ENCODE peak calls at places on chromosomes 3 and 15, in four cellular contexts. One of them, this sample, is unnamed.

GRCh38 chr3:60674870-60675269 is 576.4 kb downstream of the FHIT start:
- DNase-seq in endothelial cell of umbilical vein: no peak
- DNase-seq in stomach: no peak
- DNase-seq in esophagus muscularis mucosa: no peak
- DNase-seq in this sample: no peak

GRCh38 chr3:57757642-57758297 is 1.7 kb downstream of the SLMAP start:
- DNase-seq in esophagus muscularis mucosa: no peak
- DNase-seq in endothelial cell of umbilical vein: peak
- DNase-seq in stomach: no peak
- DNase-seq in this sample: no peak

GRCh38 chr3:48738926-48739616 is 22.1 kb upstream of the IP6K2 start:
- DNase-seq in endothelial cell of umbilical vein: no peak
- DNase-seq in esophagus muscularis mucosa: no peak
- DNase-seq in stomach: no peak
- DNase-seq in this sample: no peak

GRCh38 chr3:161821591-161821990 is 325.0 kb downstream of the OTOL1 start:
- DNase-seq in stomach: no peak
- DNase-seq in esophagus muscularis mucosa: no peak
- DNase-seq in endothelial cell of umbilical vein: no peak
- DNase-seq in this sample: no peak

GRCh38 chr3:8113649-8114048 is 388.0 kb upstream of the LMCD1 start:
- DNase-seq in stomach: no peak
- DNase-seq in endothelial cell of umbilical vein: no peak
- DNase-seq in esophagus muscularis mucosa: no peak
- DNase-seq in this sample: no peak

GRCh38 chr3:88626426-88627120 is 476.8 kb downstream of the C3orf38 start:
- DNase-seq in endothelial cell of umbilical vein: no peak
- DNase-seq in esophagus muscularis mucosa: no peak
- DNase-seq in stomach: no peak
- DNase-seq in this sample: no peak

GRCh38 chr3:141280690-141281089 is 49.1 kb downstream of the PXYLP1 start:
- DNase-seq in stomach: no peak
- DNase-seq in esophagus muscularis mucosa: no peak
- DNase-seq in endothelial cell of umbilical vein: no peak
- DNase-seq in this sample: no peak

GRCh38 chr3:58585994-58586393 is 8.8 kb upstream of the FAM107A start:
- DNase-seq in stomach: no peak
- DNase-seq in esophagus muscularis mucosa: no peak
- DNase-seq in endothelial cell of umbilical vein: no peak
- DNase-seq in this sample: no peak

GRCh38 chr15:59170295-59170881 is 36.3 kb upstream of the LDHAL6B start:
- DNase-seq in stomach: peak
- DNase-seq in endothelial cell of umbilical vein: peak
- DNase-seq in esophagus muscularis mucosa: no peak
- DNase-seq in this sample: no peak

GRCh38 chr3:143265501-143266070 is 146.0 kb downstream of the CHST2 start:
- DNase-seq in esophagus muscularis mucosa: no peak
- DNase-seq in endothelial cell of umbilical vein: no peak
- DNase-seq in stomach: no peak
- DNase-seq in this sample: peak

GRCh38 chr3:194031867-194032635 is 103.9 kb upstream of the HES1 start:
- DNase-seq in esophagus muscularis mucosa: no peak
- DNase-seq in endothelial cell of umbilical vein: no peak
- DNase-seq in stomach: peak
- DNase-seq in this sample: no peak

GRCh38 chr15:34799149-34799824 is 3.9 kb upstream of the ACTC1 start:
- DNase-seq in stomach: peak
- DNase-seq in esophagus muscularis mucosa: no peak
- DNase-seq in endothelial cell of umbilical vein: no peak
- DNase-seq in this sample: no peak

GRCh38 chr3:49668861-49669260 is 5.3 kb upstream of the APEH start:
- DNase-seq in stomach: no peak
- DNase-seq in endothelial cell of umbilical vein: no peak
- DNase-seq in esophagus muscularis mucosa: no peak
- DNase-seq in this sample: no peak

GRCh38 chr15:38050529-38050928 is 116.1 kb downstream of the TMCO5A start:
- DNase-seq in stomach: no peak
- DNase-seq in esophagus muscularis mucosa: no peak
- DNase-seq in endothelial cell of umbilical vein: peak
- DNase-seq in this sample: no peak

GRCh38 chr3:46449755-46450552 is 14.8 kb downstream of the LTF start:
- DNase-seq in endothelial cell of umbilical vein: no peak
- DNase-seq in stomach: no peak
- DNase-seq in esophagus muscularis mucosa: no peak
- DNase-seq in this sample: no peak

GRCh38 chr3:45275006-45275704 is 49.1 kb upstream of the TMEM158 start:
- DNase-seq in endothelial cell of umbilical vein: no peak
- DNase-seq in stomach: no peak
- DNase-seq in esophagus muscularis mucosa: no peak
- DNase-seq in this sample: no peak

GRCh38 chr3:192566706-192567290 is 160.5 kb downstream of the FGF12 start:
- DNase-seq in endothelial cell of umbilical vein: peak
- DNase-seq in esophagus muscularis mucosa: no peak
- DNase-seq in stomach: peak
- DNase-seq in this sample: no peak

GRCh38 chr15:44580105-44580504 is 43.2 kb downstream of the EIF3J start:
- DNase-seq in esophagus muscularis mucosa: no peak
- DNase-seq in endothelial cell of umbilical vein: no peak
- DNase-seq in stomach: no peak
- DNase-seq in this sample: no peak

GRCh38 chr3:4828279-4829030 is 150.8 kb upstream of the BHLHE40 start:
- DNase-seq in esophagus muscularis mucosa: no peak
- DNase-seq in endothelial cell of umbilical vein: no peak
- DNase-seq in stomach: no peak
- DNase-seq in this sample: no peak

GRCh38 chr3:40464339-40465110 is 7.4 kb downstream of the RPL14 start:
- DNase-seq in endothelial cell of umbilical vein: no peak
- DNase-seq in esophagus muscularis mucosa: no peak
- DNase-seq in stomach: no peak
- DNase-seq in this sample: no peak

GRCh38 chr3:26623409-26624208 is 1.0 kb downstream of the LRRC3B start:
- DNase-seq in stomach: no peak
- DNase-seq in esophagus muscularis mucosa: no peak
- DNase-seq in endothelial cell of umbilical vein: no peak
- DNase-seq in this sample: no peak

GRCh38 chr15:70535071-70535954 is 228.0 kb downstream of the UACA start:
- DNase-seq in stomach: no peak
- DNase-seq in esophagus muscularis mucosa: no peak
- DNase-seq in endothelial cell of umbilical vein: no peak
- DNase-seq in this sample: no peak

GRCh38 chr15:68409736-68410370 is 22.1 kb downstream of the ITGA11 start:
- DNase-seq in stomach: peak
- DNase-seq in esophagus muscularis mucosa: peak
- DNase-seq in endothelial cell of umbilical vein: no peak
- DNase-seq in this sample: peak

GRCh38 chr15:35206060-35206675 is 121.1 kb upstream of the NANOGP8 start:
- DNase-seq in stomach: no peak
- DNase-seq in endothelial cell of umbilical vein: peak
- DNase-seq in esophagus muscularis mucosa: no peak
- DNase-seq in this sample: no peak

GRCh38 chr3:141444586-141445285 is 42.1 kb upstream of the RASA2 start:
- DNase-seq in endothelial cell of umbilical vein: no peak
- DNase-seq in esophagus muscularis mucosa: no peak
- DNase-seq in stomach: no peak
- DNase-seq in this sample: no peak

GRCh38 chr15:78105541-78106241 is 13.3 kb downstream of the SH2D7 start:
- DNase-seq in endothelial cell of umbilical vein: peak
- DNase-seq in stomach: no peak
- DNase-seq in esophagus muscularis mucosa: no peak
- DNase-seq in this sample: no peak

GRCh38 chr15:81111510-81112375 is 22.3 kb upstream of the CFAP161 start:
- DNase-seq in endothelial cell of umbilical vein: no peak
- DNase-seq in esophagus muscularis mucosa: no peak
- DNase-seq in stomach: no peak
- DNase-seq in this sample: no peak

GRCh38 chr3:62827550-62827949 is 47.7 kb downstream of the CADPS start:
- DNase-seq in endothelial cell of umbilical vein: no peak
- DNase-seq in stomach: no peak
- DNase-seq in esophagus muscularis mucosa: no peak
- DNase-seq in this sample: no peak

GRCh38 chr3:44252332-44252731 is 10.6 kb downstream of the TOPAZ1 start:
- DNase-seq in endothelial cell of umbilical vein: peak
- DNase-seq in esophagus muscularis mucosa: no peak
- DNase-seq in stomach: no peak
- DNase-seq in this sample: no peak

GRCh38 chr3:176699307-176699706 is 498.0 kb downstream of the TBL1XR1 start:
- DNase-seq in endothelial cell of umbilical vein: no peak
- DNase-seq in stomach: no peak
- DNase-seq in esophagus muscularis mucosa: no peak
- DNase-seq in this sample: no peak

GRCh38 chr3:14430706-14431470 is 28.5 kb downstream of the SLC6A6 start:
- DNase-seq in stomach: no peak
- DNase-seq in esophagus muscularis mucosa: no peak
- DNase-seq in endothelial cell of umbilical vein: no peak
- DNase-seq in this sample: no peak

GRCh38 chr3:18500322-18500721 is 75.2 kb upstream of the SATB1 start:
- DNase-seq in stomach: no peak
- DNase-seq in esophagus muscularis mucosa: no peak
- DNase-seq in endothelial cell of umbilical vein: no peak
- DNase-seq in this sample: no peak

GRCh38 chr3:30620402-30621360 is 14.3 kb downstream of the TGFBR2 start:
- DNase-seq in endothelial cell of umbilical vein: no peak
- DNase-seq in stomach: no peak
- DNase-seq in esophagus muscularis mucosa: no peak
- DNase-seq in this sample: no peak

GRCh38 chr3:44104668-44105321 is 136.9 kb upstream of the TOPAZ1 start:
- DNase-seq in stomach: no peak
- DNase-seq in esophagus muscularis mucosa: peak
- DNase-seq in endothelial cell of umbilical vein: no peak
- DNase-seq in this sample: no peak

GRCh38 chr3:111864821-111865656 is 6.0 kb downstream of the PHLDB2 start:
- DNase-seq in stomach: no peak
- DNase-seq in esophagus muscularis mucosa: no peak
- DNase-seq in endothelial cell of umbilical vein: peak
- DNase-seq in this sample: no peak
- TF ChIP-seq POLR2AphosphoS5 in stomach: peak
- TF ChIP-seq POLR2AphosphoS5 in esophagus muscularis mucosa: no peak
- TF ChIP-seq POLR2AphosphoS5 in endothelial cell of umbilical vein: no peak
- TF ChIP-seq POLR2AphosphoS5 in this sample: no peak

GRCh38 chr3:70620956-70621355 is 308.5 kb upstream of the MDFIC2 start:
- DNase-seq in endothelial cell of umbilical vein: no peak
- DNase-seq in stomach: no peak
- DNase-seq in esophagus muscularis mucosa: no peak
- DNase-seq in this sample: no peak

GRCh38 chr3:70618151-70618550 is 305.7 kb upstream of the MDFIC2 start:
- DNase-seq in esophagus muscularis mucosa: no peak
- DNase-seq in endothelial cell of umbilical vein: no peak
- DNase-seq in stomach: no peak
- DNase-seq in this sample: no peak

GRCh38 chr3:70620367-70620766 is 307.9 kb upstream of the MDFIC2 start:
- DNase-seq in stomach: no peak
- DNase-seq in endothelial cell of umbilical vein: no peak
- DNase-seq in esophagus muscularis mucosa: no peak
- DNase-seq in this sample: no peak

GRCh38 chr3:70621451-70621850 is 309.0 kb upstream of the MDFIC2 start:
- DNase-seq in esophagus muscularis mucosa: no peak
- DNase-seq in endothelial cell of umbilical vein: no peak
- DNase-seq in stomach: no peak
- DNase-seq in this sample: no peak
- H3K4me3 ChIP-seq in esophagus muscularis mucosa: no peak
- H3K4me3 ChIP-seq in endothelial cell of umbilical vein: no peak
- H3K4me3 ChIP-seq in stomach: no peak
- H3K4me3 ChIP-seq in this sample: no peak

DNA sequence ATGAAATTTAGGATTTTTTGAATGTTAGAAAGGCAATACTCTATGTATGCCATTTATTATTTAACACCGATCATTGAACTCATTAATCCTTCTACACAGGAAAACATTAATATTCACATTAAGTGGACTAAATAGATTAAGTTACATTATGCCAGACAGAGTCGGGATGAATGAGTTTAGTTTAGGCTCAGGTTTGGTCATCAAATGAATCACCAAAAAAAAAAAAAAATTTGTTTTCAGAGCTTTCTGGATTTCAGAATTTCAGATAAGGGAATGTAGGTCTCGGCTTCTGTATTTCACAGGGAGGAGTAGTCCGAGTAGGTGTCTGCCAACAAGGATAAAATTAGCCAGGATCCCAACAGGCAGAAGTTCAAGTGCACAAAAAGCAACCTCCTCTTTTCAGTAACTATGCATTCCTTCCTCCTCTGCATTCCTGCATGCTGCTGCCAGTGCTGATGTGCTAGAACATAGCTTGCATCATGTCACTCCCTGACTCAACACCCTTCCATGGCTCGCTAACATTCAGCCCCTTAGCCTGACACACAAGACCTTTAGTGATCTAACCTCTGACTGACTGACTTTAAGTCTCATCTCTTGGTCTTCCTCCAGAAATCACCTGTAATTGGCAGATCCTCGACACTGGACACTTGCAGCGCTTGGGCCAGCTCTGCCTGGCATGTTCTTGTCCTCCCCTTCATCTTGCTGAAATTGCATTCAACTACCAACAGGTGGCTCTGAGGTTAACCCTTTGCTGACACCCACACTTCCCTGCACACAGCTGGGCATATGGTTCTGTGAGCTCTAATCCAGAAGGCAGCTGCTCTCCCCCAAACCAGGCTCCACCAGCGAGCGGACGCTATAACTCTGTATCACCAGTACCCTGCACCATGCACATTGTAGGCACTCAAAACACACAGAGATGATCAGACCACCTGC is 145.4 kb upstream of the PROK2 start:
- DNase-seq in stomach: no peak
- DNase-seq in esophagus muscularis mucosa: no peak
- DNase-seq in endothelial cell of umbilical vein: no peak
- DNase-seq in this sample: no peak
- TF ChIP-seq CTCF in stomach: peak
- TF ChIP-seq CTCF in esophagus muscularis mucosa: no peak
- TF ChIP-seq CTCF in endothelial cell of umbilical vein: no peak
- TF ChIP-seq CTCF in this sample: no peak

GRCh38 chr3:150451329-150452084 is 43.4 kb downstream of the TSC22D2 start:
- DNase-seq in stomach: no peak
- DNase-seq in endothelial cell of umbilical vein: peak
- DNase-seq in esophagus muscularis mucosa: no peak
- DNase-seq in this sample: no peak

GRCh38 chr3:150454085-150454484 is 46.0 kb downstream of the TSC22D2 start:
- DNase-seq in stomach: no peak
- DNase-seq in esophagus muscularis mucosa: no peak
- DNase-seq in endothelial cell of umbilical vein: no peak
- DNase-seq in this sample: no peak

GRCh38 chr3:150454622-150455021 is 46.5 kb downstream of the TSC22D2 start:
- DNase-seq in esophagus muscularis mucosa: no peak
- DNase-seq in endothelial cell of umbilical vein: no peak
- DNase-seq in stomach: no peak
- DNase-seq in this sample: no peak

GRCh38 chr3:150455341-150455740 is 47.2 kb downstream of the TSC22D2 start:
- DNase-seq in stomach: no peak
- DNase-seq in endothelial cell of umbilical vein: no peak
- DNase-seq in esophagus muscularis mucosa: no peak
- DNase-seq in this sample: no peak

DNA sequence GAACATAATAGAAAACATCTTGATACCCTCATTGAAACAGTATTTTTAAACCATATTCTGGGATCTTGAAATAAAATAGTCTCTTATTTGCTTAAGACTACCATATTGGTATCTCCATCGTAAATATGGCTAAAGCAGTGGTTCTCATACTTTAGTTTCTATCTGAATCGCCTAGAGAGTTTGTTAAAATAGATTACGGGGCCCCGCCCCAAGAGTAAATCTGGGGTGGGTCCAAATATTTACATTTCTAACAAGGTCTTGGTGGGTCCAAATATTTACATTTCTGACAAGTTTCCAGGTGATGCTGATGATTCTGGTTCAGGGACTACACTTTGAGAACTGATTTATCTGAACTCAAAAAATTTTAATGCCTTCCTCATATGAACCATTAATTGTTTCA is 45.3 kb downstream of the TSC22D2 start:
- DNase-seq in endothelial cell of umbilical vein: no peak
- DNase-seq in stomach: no peak
- DNase-seq in esophagus muscularis mucosa: no peak
- DNase-seq in this sample: no peak
- TF ChIP-seq POLR2AphosphoS5 in endothelial cell of umbilical vein: no peak
- TF ChIP-seq POLR2AphosphoS5 in stomach: no peak
- TF ChIP-seq POLR2AphosphoS5 in esophagus muscularis mucosa: no peak
- TF ChIP-seq POLR2AphosphoS5 in this sample: no peak

This sample was measured in vagina.